ENCODE peak calls at places on chromosomes 1 and 21, in six cellular contexts. T, Y, R, C, B and X are unnamed samples.

GRCh38 chr1:40651138-40651857 is 14.2 kb downstream of the RIMS3 start:
- DNase-seq in T (no peak), Y (no peak), R (peak; percentile 53), C (no peak), B (no peak), X (no peak)

GRCh38 chr1:56397409-56397808 is 182.0 kb downstream of the PLPP3 start:
- DNase-seq in T (no peak), Y (no peak), R (no peak), C (no peak), B (no peak), X (no peak)

GRCh38 chr1:241888232-241888631 is 40.2 kb downstream of the EXO1 start:
- DNase-seq in T (no peak), Y (no peak), R (no peak), C (no peak), B (no peak), X (no peak)

GRCh38 chr1:112743174-112744018 is 28.3 kb upstream of the PPM1J start:
- DNase-seq in T (no peak), Y (no peak), R (peak; percentile 79), C (no peak), B (no peak), X (no peak)

GRCh38 chr1:205351984-205352713 is 4.6 kb downstream of the KLHDC8A start:
- DNase-seq in T (peak; percentile 99), Y (no peak), R (peak; percentile 64), C (no peak), B (no peak), X (no peak)

GRCh38 chr1:56411484-56412180 is 167.7 kb downstream of the PLPP3 start:
- DNase-seq in T (no peak), Y (no peak), R (no peak), C (no peak), B (no peak), X (peak; percentile 40)

GRCh38 chr1:41665962-41666917 is 181.8 kb upstream of the EDN2 start:
- DNase-seq in T (no peak), Y (no peak), R (no peak), C (no peak), B (no peak), X (no peak)

GRCh38 chr21:31354604-31355443 is 10.8 kb upstream of the TIAM1 start:
- DNase-seq in T (no peak), Y (peak; percentile 45), R (peak; percentile 25), C (no peak), B (no peak), X (no peak)

GRCh38 chr1:201436461-201436860 is 14.9 kb upstream of the TNNI1 start:
- DNase-seq in T (peak; percentile 38), Y (no peak), R (peak; percentile 78), C (no peak), B (no peak), X (no peak)

GRCh38 chr1:69777933-69778332 is 210.2 kb downstream of the LRRC7 start:
- DNase-seq in T (no peak), Y (no peak), R (no peak), C (no peak), B (no peak), X (no peak)

GRCh38 chr1:24951337-24951736 is 21.3 kb upstream of the RUNX3 start:
- DNase-seq in T (no peak), Y (no peak), R (no peak), C (no peak), B (no peak), X (no peak)

GRCh38 chr1:12407050-12407961 is 177.5 kb downstream of the VPS13D start:
- DNase-seq in T (no peak), Y (no peak), R (peak; percentile 18), C (no peak), B (no peak), X (no peak)

GRCh38 chr1:45365051-45365450 is 24.8 kb upstream of the MUTYH start:
- DNase-seq in T (no peak), Y (no peak), R (peak; percentile 30), C (no peak), B (no peak), X (no peak)

GRCh38 chr1:58572691-58573090 is 4.4 kb downstream of the TACSTD2 start:
- DNase-seq in T (no peak), Y (peak; percentile 67), R (peak; percentile 36), C (no peak), B (no peak), X (no peak)

GRCh38 chr1:24743404-24744211 is 1.6 kb upstream of the CLIC4 start:
- DNase-seq in T (peak; percentile 61), Y (no peak), R (peak; percentile 57), C (no peak), B (peak; percentile 19), X (no peak)

GRCh38 chr1:200224315-200224714 is 185.5 kb downstream of the ZNF281 start:
- DNase-seq in T (no peak), Y (no peak), R (no peak), C (no peak), B (no peak), X (no peak)

GRCh38 chr21:45404726-45405270 is at the start of gene COL18A1:
- DNase-seq in T (peak; percentile 77), Y (peak; percentile 56), R (peak; percentile 77), C (no peak), B (peak; percentile 73), X (peak; percentile 73)

GRCh38 chr21:38958940-38959685 is 153.4 kb downstream of the ETS2 start:
- DNase-seq in T (no peak), Y (no peak), R (no peak), C (no peak), B (peak; percentile 67), X (no peak)

GRCh38 chr1:76070538-76070937 is 4.0 kb upstream of the ST6GALNAC3 start:
- DNase-seq in T (no peak), Y (no peak), R (no peak), C (no peak), B (no peak), X (no peak)

GRCh38 chr1:40532844-40533424 is 1.5 kb downstream of the ZNF684 start:
- DNase-seq in T (peak; percentile 16), Y (no peak), R (peak; percentile 69), C (no peak), B (no peak), X (no peak)

GRCh38 chr1:151314137-151314875 is 12.9 kb downstream of the PI4KB start:
- DNase-seq in T (no peak), Y (peak; percentile 67), R (no peak), C (no peak), B (peak; percentile 92), X (peak; percentile 77)

GRCh38 chr1:118963456-118964430 is 24.4 kb downstream of the TBX15 start:
- DNase-seq in T (no peak), Y (no peak), R (no peak), C (no peak), B (no peak), X (no peak)

GRCh38 chr1:197399691-197400521 is 131.9 kb downstream of the CRB1 start:
- DNase-seq in T (peak; percentile 50), Y (no peak), R (peak; percentile 79), C (no peak), B (no peak), X (no peak)

GRCh38 chr1:22364326-22364650 is 87.4 kb upstream of the ZBTB40 start:
- DNase-seq in T (no peak), Y (no peak), R (no peak), C (no peak), B (no peak), X (no peak)

GRCh38 chr1:206696812-206697585 is 12.3 kb downstream of the MAPKAPK2 start:
- DNase-seq in T (no peak), Y (no peak), R (no peak), C (no peak), B (no peak), X (no peak)
- H3K4me1 ChIP-seq in T (no peaks in the 10 kb centered on the region), Y (peaks cover 99% of the 10 kb centered on the region), R (peaks cover 22% of the 10 kb centered on the region), C (peaks cover 13% of the 10 kb centered on the region), B (peaks cover 8% of the 10 kb centered on the region), X (peaks cover 100% of the 10 kb centered on the region)

DNA sequence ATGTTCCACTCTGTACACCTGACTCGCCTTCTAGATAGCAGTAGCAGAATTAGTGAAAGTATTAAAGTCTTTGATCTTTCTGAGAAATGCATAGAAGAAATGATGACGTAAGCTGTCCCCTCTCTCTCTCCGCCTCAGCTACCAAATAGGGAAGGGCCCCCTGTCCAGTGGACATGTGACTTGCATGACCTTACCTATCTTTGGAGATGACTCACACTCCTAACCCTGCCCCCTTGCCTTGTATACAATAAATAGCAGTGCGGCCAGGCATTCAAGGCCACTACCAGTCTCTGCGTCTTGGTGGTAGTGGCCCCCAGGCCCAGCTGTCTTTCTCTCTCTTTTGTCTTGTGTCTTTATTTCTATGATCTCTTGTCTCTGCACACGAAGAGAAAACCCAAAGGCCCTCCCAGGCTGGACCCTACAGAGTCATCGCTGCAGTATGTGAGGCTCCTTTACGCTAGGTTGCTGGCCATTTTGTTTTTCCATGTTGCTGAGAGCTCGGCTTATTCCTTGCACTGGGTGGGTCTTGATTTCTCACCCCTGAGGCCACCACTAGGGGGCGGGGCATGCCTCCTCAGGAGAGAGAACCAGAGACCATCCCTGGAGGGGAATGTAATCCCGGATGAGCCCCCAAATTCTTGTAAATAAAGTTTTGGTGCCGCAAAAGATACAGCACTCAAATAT is 16.0 kb upstream of the ZBTB8B start:
- DNase-seq in T (peak; percentile 67), Y (no peak), R (peak; percentile 89), C (no peak), B (no peak), X (no peak)
- TF ChIP-seq CTCF in T (peak; percentile 54), Y (no peak), R (peak; percentile 63), C (peak; percentile 35), B (no peak), X (no peak)

GRCh38 chr1:234721476-234722266 is 111.7 kb upstream of the IRF2BP2 start:
- DNase-seq in T (no peak), Y (no peak), R (no peak), C (no peak), B (peak; percentile 80), X (peak; percentile 88)
- H3K4me1 ChIP-seq in T (peaks cover 62% of the 10 kb centered on the region), Y (peaks cover 83% of the 10 kb centered on the region), R (peaks cover 31% of the 10 kb centered on the region), C (peaks cover 23% of the 10 kb centered on the region), B (peaks cover 25% of the 10 kb centered on the region), X (peaks cover 97% of the 10 kb centered on the region)

DNA sequence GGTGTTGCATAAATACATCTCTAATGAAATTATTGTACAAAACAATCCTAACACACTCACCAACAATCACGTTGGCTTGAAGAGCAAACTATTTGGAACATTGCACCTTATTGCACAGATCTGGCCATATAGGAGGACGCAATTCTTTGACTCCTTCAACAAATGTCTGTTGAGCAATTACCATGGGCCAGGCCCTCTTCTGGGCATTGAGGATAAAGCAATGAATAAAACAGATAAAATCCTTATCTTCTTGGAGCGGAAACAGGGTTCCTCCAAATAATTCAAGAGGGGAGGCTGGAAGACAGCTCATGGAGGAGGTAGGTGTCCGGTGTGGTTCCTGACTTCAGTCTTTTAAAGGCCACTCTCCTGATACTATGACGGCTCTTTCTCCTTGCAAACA is 43.3 kb downstream of the PAX7 start:
- DNase-seq in T (no peak), Y (no peak), R (peak; percentile 54), C (no peak), B (no peak), X (no peak)
- TF ChIP-seq CTCF in T (peak; percentile 16), Y (no peak), R (peak; percentile 48), C (no peak), B (no peak), X (no peak)

GRCh38 chr1:111504097-111504496 is 664 bp upstream of the ADORA3 start:
- DNase-seq in T (no peak), Y (no peak), R (no peak), C (no peak), B (no peak), X (no peak)

GRCh38 chr1:111506561-111506960 is 3.1 kb upstream of the ADORA3 start:
- DNase-seq in T (no peak), Y (no peak), R (no peak), C (no peak), B (no peak), X (no peak)

GRCh38 chr1:111505641-111506119 is 2.2 kb upstream of the ADORA3 start:
- DNase-seq in T (no peak), Y (peak; percentile 65), R (no peak), C (no peak), B (no peak), X (no peak)

GRCh38 chr1:111507411-111508201 is 4.2 kb upstream of the ADORA3 start:
- DNase-seq in T (peak; percentile 69), Y (peak; percentile 87), R (peak; percentile 86), C (peak; percentile 27), B (peak; percentile 72), X (peak; percentile 73)

GRCh38 chr1:111503585-111504060 is at the start of the genes ADORA3 and TMIGD3:
- DNase-seq in T (no peak), Y (no peak), R (no peak), C (no peak), B (no peak), X (no peak)
- H3K4me1 ChIP-seq in T (no peaks in the 10 kb centered on the region), Y (peaks cover 67% of the 10 kb centered on the region), R (peaks cover 12% of the 10 kb centered on the region), C (peaks cover 8% of the 10 kb centered on the region), B (no peaks in the 10 kb centered on the region), X (peaks cover 15% of the 10 kb centered on the region)